ENCODE peak calls at places on chromosome 10, in eight cellular contexts. N, V, I, Z, D, H, P and F are unnamed samples.

GRCh38 chr10:5625992-5626777 is 40.2 kb downstream of the ASB13 start:
- DNase-seq in N (no peak), V (no peak), I (no peak), Z (no peak), D (no peak), H (no peak), P (no peak), F (no peak)

GRCh38 chr10:123149568-123150228 is 1.8 kb downstream of the HMX2 start:
- DNase-seq in N (no peak), V (peak; percentile 84), I (no peak), Z (no peak), D (no peak), H (no peak), P (no peak), F (peak; percentile 79)

GRCh38 chr10:5628798-5629788 is 37.3 kb downstream of the ASB13 start:
- DNase-seq in N (no peak), V (no peak), I (peak; percentile 29), Z (no peak), D (no peak), H (peak; percentile 49), P (no peak), F (no peak)

GRCh38 chr10:102814456-102814871 is 22.7 kb downstream of the CYP17A1 start:
- DNase-seq in N (no peak), V (peak; percentile 88), I (no peak), Z (no peak), D (no peak), H (no peak), P (no peak), F (no peak)

GRCh38 chr10:74953214-74953613 is 126.8 kb downstream of the KAT6B start:
- DNase-seq in N (no peak), V (no peak), I (peak; percentile 89), Z (no peak), D (no peak), H (no peak), P (no peak), F (no peak)

GRCh38 chr10:10687751-10688150 is 329.9 kb upstream of the CELF2 start:
- DNase-seq in N (no peak), V (no peak), I (no peak), Z (peak; percentile 10), D (no peak), H (no peak), P (no peak), F (no peak)

GRCh38 chr10:31929986-31930675 is 1.5 kb upstream of the ARHGAP12 start:
- DNase-seq in N (peak; percentile 62), V (no peak), I (no peak), Z (peak; percentile 64), D (peak; percentile 63), H (no peak), P (no peak), F (no peak)

GRCh38 chr10:27525819-27526218 is 21.7 kb downstream of the RAB18 start:
- DNase-seq in N (no peak), V (no peak), I (no peak), Z (no peak), D (no peak), H (no peak), P (no peak), F (no peak)

GRCh38 chr10:101075775-101076174 is 14.0 kb downstream of the KAZALD1 start:
- DNase-seq in N (peak; percentile 74), V (no peak), I (no peak), Z (no peak), D (no peak), H (no peak), P (no peak), F (no peak)

GRCh38 chr10:112949875-112950507 is at the start of gene TCF7L2:
- DNase-seq in N (peak; percentile 47), V (peak; percentile 98), I (peak; percentile 93), Z (peak; percentile 96), D (peak; percentile 95), H (peak; percentile 94), P (peak; percentile 86), F (peak; percentile 93)

GRCh38 chr10:3773465-3774017 is 11.5 kb downstream of the KLF6 start:
- DNase-seq in N (no peak), V (no peak), I (no peak), Z (no peak), D (no peak), H (no peak), P (no peak), F (no peak)

GRCh38 chr10:33165911-33166310 is 168.6 kb downstream of the NRP1 start:
- DNase-seq in N (no peak), V (no peak), I (no peak), Z (no peak), D (no peak), H (no peak), P (no peak), F (no peak)

GRCh38 chr10:119120413-119120867 is 16.5 kb downstream of the DENND10 start:
- DNase-seq in N (peak; percentile 96), V (no peak), I (peak; percentile 39), Z (no peak), D (no peak), H (peak; percentile 23), P (no peak), F (no peak)

GRCh38 chr10:69449841-69450240 is 1.4 kb upstream of the TSPAN15 start:
- DNase-seq in N (peak; percentile 21), V (no peak), I (peak; percentile 98), Z (peak; percentile 76), D (peak; percentile 29), H (peak; percentile 80), P (peak; percentile 57), F (peak; percentile 72)

GRCh38 chr10:47225928-47226645 is 73.9 kb upstream of the GDF10 start:
- DNase-seq in N (no peak), V (no peak), I (no peak), Z (no peak), D (no peak), H (no peak), P (no peak), F (no peak)

GRCh38 chr10:114479836-114480235 is 75.5 kb upstream of the AFAP1L2 start:
- DNase-seq in N (no peak), V (no peak), I (no peak), Z (no peak), D (no peak), H (no peak), P (no peak), F (no peak)